ENCODE peak calls at places on chromosome 10, in five cellular contexts. B is CD4-positive, CD25-positive, alpha-beta regulatory T cell; X is hepatocyte; J is naive thymus-derived CD4-positive, alpha-beta T cell; G is Peyer's patch. U is an unnamed sample.
A peak's percentile ranks its signal among the peaks of the same experiment; 100 is the strongest.

GRCh38 chr10:101812606-101813005 is 5.6 kb downstream of the OGA start:
- DNase-seq in G (no peak), J (no peak), X (no peak), B (no peak), U (no peak)

GRCh38 chr10:131948501-131948900 is 33.2 kb downstream of the BNIP3 start:
- DNase-seq in B (no peak), J (no peak), X (no peak), G (no peak), U (no peak)

GRCh38 chr10:84348860-84349259 is 20.5 kb downstream of the CCSER2 start:
- DNase-seq in J (no peak), X (no peak), B (no peak), G (no peak), U (no peak)

GRCh38 chr10:89683911-89684310 is 17.5 kb upstream of the KIF20B start:
- DNase-seq in B (no peak), G (no peak), X (no peak), J (no peak), U (no peak)

GRCh38 chr10:29113251-29113945 is 175.5 kb upstream of the LYZL1 start:
- DNase-seq in X (peak; percentile 56), J (no peak), B (no peak), G (no peak), U (no peak)

GRCh38 chr10:43396061-43396927 is 12.7 kb downstream of the HNRNPF start:
- DNase-seq in B (peak; percentile 83), J (peak; percentile 63), X (peak; percentile 91), G (peak; percentile 69), U (peak; percentile 89)

GRCh38 chr10:47438857-47439474 is 44.9 kb downstream of the ANXA8 start:
- DNase-seq in J (no peak), G (no peak), X (peak; percentile 87), B (no peak), U (no peak)

GRCh38 chr10:121510201-121510771 is 88.0 kb downstream of the FGFR2 start:
- DNase-seq in J (no peak), X (no peak), B (no peak), G (no peak), U (no peak)

GRCh38 chr10:116292493-116292892 is 19.5 kb upstream of the GFRA1 start:
- DNase-seq in J (no peak), X (no peak), B (no peak), G (no peak), U (no peak)

GRCh38 chr10:129958118-129958685 is 5.9 kb downstream of the EBF3 start:
- DNase-seq in G (no peak), X (no peak), J (no peak), B (no peak), U (no peak)

GRCh38 chr10:60406182-60406581 is 16.5 kb upstream of the ANK3 start:
- DNase-seq in B (no peak), G (no peak), J (no peak), X (no peak), U (no peak)

GRCh38 chr10:111479966-111480365 is 403.1 kb downstream of the ADRA2A start:
- DNase-seq in G (no peak), J (no peak), X (no peak), B (no peak), U (no peak)

GRCh38 chr10:43128958-43129706 is 9.1 kb upstream of the CSGALNACT2 start:
- DNase-seq in J (no peak), B (peak; percentile 64), G (no peak), X (peak; percentile 48), U (peak; percentile 23)

GRCh38 chr10:51766423-51767145 is 67.2 kb upstream of the CSTF2T start:
- DNase-seq in X (no peak), J (no peak), G (no peak), B (no peak), U (no peak)

GRCh38 chr10:27741173-27742091 is 4.2 kb downstream of the MKX start:
- DNase-seq in B (no peak), X (peak; percentile 8), G (no peak), J (peak; percentile 10), U (no peak)

GRCh38 chr10:130160775-130161174 is 24.6 kb downstream of the GLRX3 start:
- DNase-seq in B (peak; percentile 46), J (peak; percentile 8), G (no peak), X (no peak), U (no peak)

GRCh38 chr10:122864901-122865300 is 14.5 kb downstream of the FAM24B start:
- DNase-seq in X (no peak), J (no peak), G (no peak), B (no peak), U (no peak)
- H3K4me3 ChIP-seq in X (no peak overlapping the region), J (no peak overlapping the region), G (no peak overlapping the region), B (no peak overlapping the region), U (no peak overlapping the region)

GRCh38 chr10:22697101-22697500 is 17.3 kb downstream of the PIP4K2A start:
- DNase-seq in J (no peak), G (no peak), X (no peak), B (no peak), U (no peak)

GRCh38 chr10:22690158-22690557 is 24.2 kb downstream of the PIP4K2A start:
- DNase-seq in X (no peak), B (no peak), G (no peak), J (no peak), U (no peak)

GRCh38 chr10:22693860-22694259 is 20.5 kb downstream of the PIP4K2A start:
- DNase-seq in X (no peak), J (no peak), B (no peak), G (no peak), U (no peak)

GRCh38 chr10:22690614-22691431 is 23.6 kb downstream of the PIP4K2A start:
- DNase-seq in B (no peak), X (no peak), J (no peak), G (no peak), U (no peak)

DNA sequence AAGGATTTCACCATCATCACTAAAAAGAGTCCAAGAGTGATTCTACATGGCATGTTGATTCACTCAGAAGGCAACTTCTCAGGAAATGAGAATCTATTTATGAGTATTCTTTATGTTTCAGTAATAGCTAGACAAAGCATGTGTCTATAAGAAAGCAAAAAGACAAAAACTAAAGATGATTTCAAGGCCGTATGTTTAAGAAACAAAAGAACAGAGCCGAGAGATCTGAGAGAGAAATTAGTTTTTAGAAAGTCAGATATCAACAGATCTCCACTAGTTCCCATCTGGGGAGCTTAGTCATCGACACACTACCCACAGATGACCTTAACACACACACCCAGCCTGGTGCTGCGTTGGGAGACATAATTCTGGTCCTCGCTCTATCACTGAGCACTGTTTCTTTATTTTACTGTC is 21.0 kb downstream of the PIP4K2A start:
- DNase-seq in G (no peak), X (no peak), J (no peak), B (peak; percentile 37), U (no peak)
- H3K4me1 ChIP-seq in G (no peaks in the 10 kb centered on the region), X (no peaks in the 10 kb centered on the region), J (peaks cover 86% of the 10 kb centered on the region), B (peaks cover 77% of the 10 kb centered on the region), U (peaks cover 1% of the 10 kb centered on the region)

GRCh38 chr10:78200686-78201085 is 167.0 kb downstream of the RPS24 start:
- DNase-seq in B (no peak), J (no peak), G (no peak), X (no peak), U (no peak)

GRCh38 chr10:78199759-78200158 is 166.1 kb downstream of the RPS24 start:
- DNase-seq in X (no peak), B (no peak), J (no peak), G (no peak), U (no peak)

GRCh38 chr10:78196964-78197363 is 163.3 kb downstream of the RPS24 start:
- DNase-seq in X (peak; percentile 44), B (peak; percentile 2), G (no peak), J (no peak), U (no peak)

GRCh38 chr10:78199019-78199418 is 165.4 kb downstream of the RPS24 start:
- DNase-seq in X (no peak), B (no peak), J (no peak), G (no peak), U (no peak)

GRCh38 chr10:78197628-78198272 is 164.1 kb downstream of the RPS24 start:
- DNase-seq in J (no peak), B (no peak), G (no peak), X (no peak), U (no peak)
- H3K27ac ChIP-seq in J (no peak overlapping the region), B (no peak overlapping the region), G (no peak overlapping the region), X (no peak overlapping the region), U (no peak overlapping the region)

DNA sequence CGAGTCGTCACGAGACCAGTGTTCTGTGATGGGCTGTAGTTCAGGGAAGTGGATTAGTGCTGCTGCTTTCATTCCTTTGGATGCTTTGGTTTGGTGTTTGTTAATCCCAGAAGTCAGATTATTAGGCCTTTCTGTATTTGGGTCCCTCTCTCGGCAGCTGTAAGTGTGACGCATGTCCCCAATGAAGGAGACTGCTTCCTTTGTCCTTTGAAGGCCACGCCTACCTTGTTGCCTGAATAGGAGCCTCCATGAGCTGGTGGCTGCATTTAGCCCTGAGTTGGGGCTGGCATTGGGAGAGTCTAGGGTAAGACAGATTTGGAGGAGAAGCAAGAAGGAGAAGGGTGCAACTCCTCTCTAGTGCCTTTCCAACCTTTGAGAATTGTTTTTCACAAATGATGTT is 34.5 kb downstream of the DOCK1 start:
- DNase-seq in B (no peak), X (no peak), G (no peak), J (no peak), U (no peak)
- H3K4me3 ChIP-seq in B (no peak overlapping the region), X (no peak overlapping the region), G (no peak overlapping the region), J (no peak overlapping the region), U (no peak overlapping the region)

DNA sequence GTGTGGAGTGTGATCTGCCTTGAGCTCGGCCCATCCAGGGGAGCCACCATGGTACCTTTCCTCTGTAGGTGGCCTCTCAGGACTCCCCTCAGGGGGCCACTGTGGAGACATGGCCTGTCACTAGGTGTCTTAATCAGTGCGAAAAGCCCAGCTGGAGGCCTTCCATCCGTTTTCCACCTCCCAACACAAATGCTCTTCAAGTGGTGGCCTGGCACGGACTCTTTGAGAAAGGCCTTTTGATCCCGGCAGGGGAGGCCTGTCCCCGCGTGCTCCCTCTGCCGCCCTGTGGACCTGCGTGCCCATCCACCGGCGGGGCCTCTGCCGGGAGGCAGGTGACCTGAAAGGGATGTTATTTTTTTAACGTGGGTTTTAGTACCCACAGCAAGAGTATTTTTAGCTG is 149.5 kb downstream of the RGS10 start:
- DNase-seq in X (no peak), B (no peak), G (no peak), J (no peak), U (no peak)
- H3K4me1 ChIP-seq in X (no peaks in the 10 kb centered on the region), B (no peaks in the 10 kb centered on the region), G (no peaks in the 10 kb centered on the region), J (no peaks in the 10 kb centered on the region), U (no peaks in the 10 kb centered on the region)

DNA sequence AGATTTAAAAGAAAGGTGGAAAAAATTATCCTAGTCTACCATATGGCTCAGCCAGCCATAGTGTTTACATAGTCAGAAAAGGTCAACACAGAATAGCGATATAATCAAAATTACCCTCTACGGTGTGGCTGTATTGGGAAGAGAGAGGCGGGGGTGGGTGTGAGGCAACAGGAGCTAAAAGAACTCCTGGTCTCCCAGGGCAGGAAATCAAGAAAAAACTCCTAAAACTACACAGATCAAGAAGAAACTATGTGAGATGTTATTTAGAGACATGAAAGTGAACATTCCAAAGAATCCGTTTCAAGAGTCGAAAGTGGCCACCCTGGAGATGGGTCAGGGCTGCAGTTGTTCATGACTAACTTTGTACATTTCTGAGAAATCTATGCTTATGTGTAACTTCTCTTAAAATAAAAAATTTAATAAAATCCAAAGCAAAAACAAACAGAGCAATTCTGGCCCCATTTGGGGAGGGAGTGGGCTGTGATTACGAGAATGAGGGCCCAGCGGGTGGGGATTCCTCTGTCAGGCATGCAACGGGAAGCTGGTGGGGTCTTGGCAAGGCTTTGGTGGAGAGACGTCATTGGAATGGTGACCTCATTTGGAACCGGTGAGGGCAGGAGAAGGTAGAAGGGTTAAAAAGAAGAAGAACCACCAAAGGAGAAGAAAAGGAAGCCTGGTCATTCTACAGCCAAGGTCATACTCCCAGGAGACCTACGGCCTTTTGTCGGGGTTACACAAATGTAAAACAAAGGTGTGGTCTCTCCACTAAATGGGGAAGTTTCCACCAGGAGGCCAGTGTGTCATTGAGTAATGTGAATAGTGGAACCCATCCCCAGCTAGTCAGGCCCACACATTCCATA is 71.2 kb upstream of the DUSP5 start:
- DNase-seq in J (no peak), B (no peak), G (no peak), X (no peak), U (no peak)
- H3K27ac ChIP-seq in J (no peak overlapping the region), B (no peak overlapping the region), G (no peak overlapping the region), X (peak overlapping the region; percentile 29), U (no peak overlapping the region)

GRCh38 chr10:133230387-133231195 is 574 bp downstream of the UTF1 start:
- DNase-seq in B (peak; percentile 35), X (peak; percentile 61), J (no peak), G (peak; percentile 30), U (no peak)
- H3K4me3 ChIP-seq in B (no peak overlapping the region), X (no peak overlapping the region), J (no peak overlapping the region), G (peak overlapping the region; percentile 21), U (no peak overlapping the region)